ENCODE peak calls at places on chromosomes 5 and 9, in five cellular contexts. O is MM.1S; P is body of pancreas; Z is CD4-positive, CD25-positive, alpha-beta regulatory T cell; B is cardiac muscle cell. V is an unnamed sample.

GRCh38 chr5:17132444-17133083 is 84.9 kb upstream of the BASP1 start:
- DNase-seq in B (peak; percentile 61), O (peak; percentile 14), Z (no peak), P (no peak), V (no peak)

GRCh38 chr9:109812818-109813281 is 32.9 kb downstream of the PALM2AKAP2 start:
- DNase-seq in P (no peak), Z (no peak), B (no peak), O (no peak), V (no peak)

GRCh38 chr9:84349706-84350105 is 9.1 kb upstream of the SLC28A3 start:
- DNase-seq in P (no peak), B (peak; percentile 23), Z (no peak), O (no peak), V (no peak)

GRCh38 chr9:70480405-70480980 is 66.0 kb upstream of the KLF9 start:
- DNase-seq in Z (no peak), P (peak; percentile 95), O (no peak), B (peak; percentile 98), V (no peak)

GRCh38 chr5:172527559-172527958 is 73.2 kb upstream of the SH3PXD2B start:
- DNase-seq in Z (no peak), P (no peak), B (no peak), O (no peak), V (no peak)

GRCh38 chr9:108258640-108259039 is 597.1 kb downstream of the ACTL7B start:
- DNase-seq in Z (no peak), P (no peak), B (no peak), O (no peak), V (no peak)

GRCh38 chr9:63817622-63818518 is 1467.1 kb downstream of the FOXD4L5 start:
- DNase-seq in B (peak; percentile 13), O (peak; percentile 74), P (peak; percentile 27), Z (peak; percentile 41), V (peak; percentile 69)

GRCh38 chr5:109826426-109826825 is 136.7 kb downstream of the MAN2A1 start:
- DNase-seq in B (no peak), O (no peak), P (no peak), Z (no peak), V (no peak)

GRCh38 chr5:79924936-79925893 is 65.8 kb downstream of the MTX3 start:
- DNase-seq in P (no peak), Z (no peak), B (peak; percentile 16), O (peak; percentile 17), V (no peak)

GRCh38 chr9:124019771-124020519 is 8.4 kb downstream of the LHX2 start:
- DNase-seq in Z (no peak), O (no peak), P (no peak), B (no peak), V (no peak)

GRCh38 chr9:124021385-124021769 is 9.8 kb downstream of the LHX2 start:
- DNase-seq in P (no peak), Z (no peak), O (no peak), B (no peak), V (no peak)

GRCh38 chr9:124022201-124023121 is 10.9 kb downstream of the LHX2 start:
- DNase-seq in Z (no peak), O (no peak), P (no peak), B (no peak), V (no peak)

GRCh38 chr9:124018731-124019697 is 7.4 kb downstream of the LHX2 start:
- DNase-seq in O (no peak), B (no peak), Z (no peak), P (no peak), V (no peak)

GRCh38 chr9:124020520-124021384 is 9.2 kb downstream of the LHX2 start:
- DNase-seq in O (no peak), Z (no peak), P (no peak), B (no peak), V (no peak)
- H3K4me1 ChIP-seq in O (no peaks in the 10 kb centered on the region), Z (peaks cover 23% of the 10 kb centered on the region), P (peaks cover 26% of the 10 kb centered on the region), B (no peaks in the 10 kb centered on the region), V (peaks cover 35% of the 10 kb centered on the region)

DNA sequence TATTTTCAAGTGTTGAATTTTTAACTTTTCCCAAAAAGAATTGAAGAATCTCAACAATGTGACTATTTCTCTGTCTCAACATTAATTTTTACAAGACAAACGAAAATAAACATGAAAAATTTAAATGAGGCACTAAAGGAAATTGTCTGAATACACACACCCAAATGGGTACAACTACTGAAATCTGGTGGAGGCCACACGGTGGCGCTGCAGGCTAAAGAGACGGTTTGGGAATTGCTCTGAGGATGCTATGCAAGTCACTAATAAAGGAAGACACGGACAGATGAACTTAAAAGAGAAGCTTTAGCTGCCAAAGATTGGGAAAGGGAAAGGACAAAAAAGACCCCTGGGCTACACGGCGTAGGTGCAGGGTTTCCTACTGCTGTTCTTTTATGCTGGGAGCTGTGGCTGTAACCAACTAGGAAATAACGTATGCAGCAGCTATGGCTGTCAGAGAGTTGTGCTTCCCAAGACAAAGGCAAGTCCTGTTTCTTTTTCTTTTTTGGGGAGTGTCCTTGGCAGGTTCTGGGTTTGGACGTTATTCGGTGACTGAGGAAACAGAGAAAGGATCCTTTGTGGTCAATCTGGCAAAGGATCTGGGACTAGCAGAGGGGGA is at the start of gene PCDHB10:
- DNase-seq in Z (no peak), P (peak; percentile 20), O (peak; percentile 59), B (peak; percentile 12), V (no peak)
- H3K9me3 ChIP-seq in Z (peaks cover 10% of the 10 kb centered on the region), P (no peaks in the 10 kb centered on the region), O (no peaks in the 10 kb centered on the region), B (no peaks in the 10 kb centered on the region), V (no peaks in the 10 kb centered on the region)

GRCh38 chr9:135486267-135487065 is 6.9 kb downstream of the PPP1R26 start:
- DNase-seq in B (no peak), P (no peak), O (no peak), Z (no peak), V (no peak)
- H3K4me1 ChIP-seq in B (no peaks in the 10 kb centered on the region), P (peaks cover 8% of the 10 kb centered on the region), O (no peaks in the 10 kb centered on the region), Z (no peaks in the 10 kb centered on the region), V (peaks cover 6% of the 10 kb centered on the region)

DNA sequence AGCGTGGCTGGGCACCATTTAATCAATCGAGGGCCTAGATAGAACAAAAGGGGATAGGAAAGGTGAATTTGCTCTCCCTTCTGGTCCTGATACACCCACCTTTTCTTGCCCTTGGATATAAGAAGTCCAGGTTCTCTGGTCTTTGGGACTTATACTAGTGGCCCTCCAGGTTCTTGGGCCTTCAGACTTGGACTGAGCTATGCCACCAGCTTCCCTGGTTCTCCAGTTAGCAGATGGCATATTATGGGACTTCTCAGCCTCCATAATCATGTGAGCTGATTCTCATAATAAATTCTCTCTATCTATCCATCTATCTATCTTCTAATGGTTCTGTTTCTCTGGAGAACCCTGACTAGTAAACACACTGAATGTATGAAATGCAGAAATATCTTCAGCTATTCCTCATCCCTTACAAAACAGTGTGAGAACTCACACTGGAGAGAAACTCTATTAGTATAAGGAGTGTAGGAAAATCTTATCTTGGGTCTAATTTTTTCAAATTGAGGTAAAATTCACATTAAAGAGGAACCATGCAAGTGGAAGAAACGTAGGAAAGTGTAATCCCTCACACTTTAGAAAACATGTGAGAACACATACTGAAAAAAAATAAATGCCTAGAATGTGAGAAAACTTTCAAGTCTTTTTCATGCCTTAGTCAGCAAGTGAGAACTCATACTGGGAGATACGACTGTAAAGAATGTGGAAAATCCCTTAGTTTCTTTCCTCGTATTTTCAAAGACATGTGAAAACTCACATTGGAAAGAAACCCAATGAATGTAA is 15.5 kb downstream of the PCDHB15 start:
- DNase-seq in P (no peak), Z (no peak), O (no peak), B (peak; percentile 3), V (no peak)
- H3K9me3 ChIP-seq in P (no peaks in the 10 kb centered on the region), Z (peaks cover 95% of the 10 kb centered on the region), O (peaks cover 4% of the 10 kb centered on the region), B (peaks cover 10% of the 10 kb centered on the region), V (peaks cover 6% of the 10 kb centered on the region)

DNA sequence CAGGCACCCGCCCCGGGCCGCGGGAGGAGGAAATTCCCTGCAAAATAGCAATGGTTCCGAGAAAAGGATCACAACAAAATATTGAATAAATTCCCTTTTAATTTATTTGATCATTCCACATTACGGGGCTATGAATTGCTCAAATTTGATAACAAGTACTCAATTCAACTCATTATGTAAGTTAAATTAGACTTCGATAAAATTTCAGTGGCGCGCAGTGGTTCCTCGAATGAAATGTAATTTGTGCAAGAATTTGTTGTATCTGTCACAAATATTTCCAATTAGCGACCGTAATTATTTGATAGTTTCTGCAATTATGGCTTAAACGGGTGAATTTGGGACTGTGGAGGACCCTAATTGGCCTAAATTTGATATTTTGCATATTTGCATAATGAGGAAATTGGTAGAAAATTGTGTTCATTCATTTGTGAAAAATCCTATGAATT is 76.0 kb upstream of the TBCA start:
- DNase-seq in P (no peak), B (peak; percentile 14), Z (no peak), O (no peak), V (no peak)
- H3K4me1 ChIP-seq in P (peaks cover 16% of the 10 kb centered on the region), B (peaks cover 8% of the 10 kb centered on the region), Z (peaks cover 15% of the 10 kb centered on the region), O (no peaks in the 10 kb centered on the region), V (peaks cover 14% of the 10 kb centered on the region)

GRCh38 chr5:150860422-150860821 is 14.1 kb downstream of the IRGM start:
- DNase-seq in Z (no peak), P (no peak), O (no peak), B (no peak), V (no peak)

DNA sequence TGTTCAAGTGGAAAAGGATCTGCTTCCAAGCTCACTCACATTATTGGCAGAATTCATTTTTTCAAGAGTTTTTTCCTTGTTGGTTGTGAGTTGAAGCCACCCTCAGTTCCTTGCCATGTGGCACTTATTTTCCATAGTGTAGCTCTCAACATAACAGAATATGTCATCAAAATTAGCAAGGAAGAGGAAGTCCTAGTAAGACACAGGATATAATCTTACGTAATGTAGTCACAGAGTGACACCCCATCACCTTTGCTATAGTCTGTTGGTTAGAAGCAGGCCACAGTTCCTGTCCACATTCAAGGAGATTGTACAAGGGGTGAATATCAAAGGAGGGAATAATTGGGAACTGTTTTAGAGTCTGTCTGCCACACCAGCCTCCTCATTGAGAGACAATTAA is 15.7 kb downstream of the IRGM start:
- DNase-seq in O (no peak), P (no peak), B (no peak), Z (no peak), V (no peak)
- H3K9me3 ChIP-seq in O (no peaks in the 10 kb centered on the region), P (no peaks in the 10 kb centered on the region), B (no peaks in the 10 kb centered on the region), Z (no peaks in the 10 kb centered on the region), V (no peaks in the 10 kb centered on the region)

DNA sequence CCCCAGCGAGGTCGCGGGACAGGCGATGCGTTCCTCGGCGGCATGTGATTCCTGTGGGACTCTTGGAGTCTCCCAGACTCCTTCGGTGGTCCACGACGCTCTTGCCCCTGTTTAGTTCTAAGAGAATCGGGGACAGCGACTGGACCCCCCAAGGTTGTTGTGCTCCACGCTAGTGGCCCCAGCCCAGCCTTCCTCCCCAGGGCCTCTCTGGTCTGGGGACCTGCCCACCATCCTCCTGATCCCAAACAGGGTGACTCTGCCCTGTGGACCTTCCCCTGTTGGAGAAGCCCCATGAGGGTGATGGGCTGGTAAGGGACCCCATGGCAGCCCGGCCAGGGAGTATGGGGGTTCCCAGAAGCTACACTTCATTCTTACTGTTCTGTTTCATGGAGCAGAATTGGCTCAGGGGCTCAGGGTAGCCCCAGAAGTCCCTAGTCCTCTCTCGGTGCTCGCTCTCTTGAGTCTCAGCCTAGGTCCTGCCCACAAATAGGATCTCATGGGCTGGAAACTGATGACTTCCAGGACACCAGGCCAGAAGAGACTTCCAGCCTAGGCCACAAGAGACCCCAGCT is 880 bp downstream of the CARD19 start:
- DNase-seq in O (peak; percentile 10), Z (no peak), P (no peak), B (no peak), V (no peak)
- H3K4me1 ChIP-seq in O (peaks cover 34% of the 10 kb centered on the region), Z (peaks cover 71% of the 10 kb centered on the region), P (peaks cover 38% of the 10 kb centered on the region), B (peaks cover 9% of the 10 kb centered on the region), V (peaks cover 70% of the 10 kb centered on the region)

DNA sequence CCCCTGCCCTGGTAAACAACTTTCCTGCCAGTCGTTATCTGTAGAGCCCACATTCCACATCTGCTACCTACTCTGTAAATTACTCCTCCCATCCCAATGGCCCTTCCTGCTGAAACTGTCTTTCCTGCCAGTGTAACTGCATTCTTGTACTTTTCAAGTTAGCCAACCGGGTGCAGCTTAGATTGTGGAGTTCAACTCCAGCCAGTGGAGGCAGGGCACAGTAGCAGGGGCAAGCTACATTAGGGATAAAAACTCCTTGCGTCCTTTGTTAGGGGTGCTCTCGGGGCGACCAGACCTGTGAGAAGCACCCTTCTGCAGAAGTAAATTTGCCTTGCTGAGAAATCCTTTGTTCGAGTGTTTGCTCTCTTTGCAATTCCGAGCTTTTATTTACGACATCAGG is 639.0 kb upstream of the TYRP1 start:
- DNase-seq in B (no peak), Z (no peak), O (no peak), P (no peak), V (no peak)
- H3K9me3 ChIP-seq in B (no peaks in the 10 kb centered on the region), Z (peaks cover 10% of the 10 kb centered on the region), O (no peaks in the 10 kb centered on the region), P (no peaks in the 10 kb centered on the region), V (peaks cover 9% of the 10 kb centered on the region)